ENCODE peak calls at places on chromosomes 4 and X, in eight cellular contexts. L is neural progenitor cell, A is fibroblast of villous mesenchyme, T is GM10248, U is progenitor cell of endocrine pancreas, R is D721Med, W is neural crest cell, X is choroid plexus epithelial cell. G is an unnamed sample.

GRCh38 chr4:110860125-110860524 is 237.2 kb upstream of the PITX2 start:
- DNase-seq in L (no peak), A (no peak), T (no peak), U (no peak), R (no peak), W (no peak), X (no peak), G (no peak)

GRCh38 chrX:109840585-109840984 is 107.5 kb upstream of the ACSL4 start:
- DNase-seq in L (no peak), A (peak), T (no peak), U (no peak), R (no peak), W (no peak), X (peak), G (peak)

GRCh38 chr4:165548702-165549101 is 169.9 kb downstream of the CPE start:
- DNase-seq in L (no peak), A (no peak), T (no peak), U (no peak), R (no peak), W (no peak), X (no peak), G (no peak)

GRCh38 chr4:1136028-1136427 is 22.7 kb upstream of the RNF212 start:
- DNase-seq in L (no peak), A (peak), T (no peak), U (no peak), R (no peak), W (no peak), X (no peak), G (no peak)

GRCh38 chr4:73127839-73128448 is 58.4 kb upstream of the COX18 start:
- DNase-seq in L (peak), A (peak), T (no peak), U (no peak), R (no peak), W (no peak), X (peak), G (peak)

GRCh38 chrX:140983730-140984129 is 18.7 kb upstream of the SPANXB1 start:
- DNase-seq in L (no peak), A (no peak), T (no peak), U (no peak), R (no peak), W (no peak), X (no peak), G (no peak)

GRCh38 chrX:348461-349117 is 30.0 kb upstream of the GTPBP6 start:
- DNase-seq in L (no peak), A (no peak), T (no peak), U (no peak), R (no peak), W (no peak), X (peak), G (no peak)

GRCh38 chrX:150621652-150622051 is 53.2 kb downstream of the MTM1 start:
- DNase-seq in L (no peak), A (no peak), T (no peak), U (no peak), R (no peak), W (no peak), X (no peak), G (no peak)

GRCh38 chrX:154458954-154459829 is 1.1 kb downstream of the PLXNA3 start:
- DNase-seq in L (peak), A (no peak), T (no peak), U (no peak), R (peak), W (no peak), X (no peak), G (peak)

GRCh38 chr4:165433529-165433928 is 54.7 kb downstream of the CPE start:
- DNase-seq in L (no peak), A (peak), T (no peak), U (no peak), R (no peak), W (no peak), X (no peak), G (no peak)

GRCh38 chrX:16196829-16197228 is 29.5 kb downstream of the MAGEB17 start:
- DNase-seq in L (no peak), A (no peak), T (no peak), U (no peak), R (no peak), W (no peak), X (no peak), G (no peak)

GRCh38 chrX:39757971-39758370 is 339.8 kb downstream of the BCOR start:
- DNase-seq in L (peak), A (peak), T (no peak), U (no peak), R (no peak), W (no peak), X (peak), G (no peak)

GRCh38 chr4:102343964-102344519 is 1.2 kb downstream of the SLC39A8 start:
- DNase-seq in L (peak), A (peak), T (no peak), U (no peak), R (no peak), W (no peak), X (no peak), G (peak)

GRCh38 chr4:166432842-166433241 is 559.8 kb downstream of the TLL1 start:
- DNase-seq in L (no peak), A (no peak), T (no peak), U (no peak), R (no peak), W (no peak), X (no peak), G (no peak)

GRCh38 chr4:152535236-152535902 is 523 bp downstream of the FBXW7 start:
- DNase-seq in L (peak), A (no peak), T (no peak), U (peak), R (no peak), W (no peak), X (no peak), G (peak)

GRCh38 chr4:780730-781492 is 45.0 kb downstream of the CPLX1 start:
- DNase-seq in L (peak), A (peak), T (no peak), U (no peak), R (no peak), W (no peak), X (no peak), G (no peak)

GRCh38 chr4:6041794-6042193 is 23.6 kb upstream of the C4orf50 start:
- DNase-seq in L (no peak), A (no peak), T (no peak), U (no peak), R (no peak), W (no peak), X (no peak), G (no peak)

GRCh38 chrX:39946822-39947221 is 150.9 kb downstream of the BCOR start:
- DNase-seq in L (no peak), A (peak), T (no peak), U (no peak), R (no peak), W (no peak), X (peak), G (no peak)

GRCh38 chr4:112978691-112979472 is 70.6 kb upstream of the ANK2 start:
- DNase-seq in L (no peak), A (no peak), T (no peak), U (no peak), R (no peak), W (no peak), X (peak), G (no peak)

DNA sequence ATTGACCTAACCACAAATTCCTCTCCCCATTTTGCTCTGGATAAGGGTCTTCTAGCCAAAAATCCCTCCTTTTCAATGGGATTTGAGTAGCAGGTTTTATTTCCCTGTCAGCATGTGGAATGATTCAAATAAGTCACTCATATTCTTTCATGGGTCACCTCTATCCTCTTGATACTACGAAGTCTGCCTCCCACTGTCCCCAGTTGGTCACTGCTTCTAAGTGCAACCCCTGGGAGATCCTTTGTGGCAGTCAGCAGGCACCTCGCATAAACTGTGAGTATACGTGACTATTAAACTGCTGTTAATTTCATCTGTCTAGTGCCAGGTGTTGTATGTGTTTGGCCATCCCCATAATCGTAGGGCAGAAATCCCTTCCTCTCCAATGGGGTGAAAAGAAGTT is 1667.9 kb upstream of the PCDH7 start:
- DNase-seq in L (peak), A (no peak), T (no peak), U (no peak), R (no peak), W (no peak), X (no peak), G (no peak)
- TF ChIP-seq CTCF in L (no peak), A (no peak), T (no peak), U (no peak), R (no peak), W (no peak), X (no peak), G (no peak)

DNA sequence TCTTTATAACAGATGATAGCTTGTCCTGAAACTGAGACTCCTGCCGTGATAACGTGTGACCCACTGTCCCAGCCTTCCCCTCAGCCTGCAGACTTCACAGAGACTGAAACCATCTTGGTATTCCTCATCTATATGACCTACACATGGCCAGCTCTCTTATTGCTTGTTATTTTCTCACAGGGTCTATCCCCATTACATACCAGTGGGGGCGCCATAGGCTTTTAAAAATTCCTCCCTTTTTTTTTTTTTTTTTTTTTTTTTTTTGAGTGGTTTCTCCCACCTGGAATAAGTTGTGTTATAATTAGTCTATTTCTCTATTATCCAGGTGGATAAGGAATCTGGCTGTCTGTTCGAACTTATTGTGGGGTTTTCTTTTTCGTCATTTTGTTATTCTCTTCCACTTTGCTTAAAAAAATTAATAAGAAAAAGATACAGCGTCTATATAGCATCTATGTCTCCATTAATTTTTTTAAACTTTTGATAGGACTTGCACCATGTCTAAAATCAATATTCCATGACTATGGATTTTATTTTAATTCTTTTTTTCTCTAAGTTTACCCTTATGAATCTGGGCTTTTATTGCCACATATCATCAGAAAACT is 47.2 kb downstream of the GYG2 start:
- DNase-seq in L (peak), A (peak), T (no peak), U (no peak), R (no peak), W (no peak), X (peak), G (no peak)
- TF ChIP-seq CTCF in L (peak), A (peak), T (no peak), U (peak), R (peak), W (peak), X (peak), G (no peak)

GRCh38 chrX:35890699-35891098 is 28.8 kb upstream of the CFAP47 start:
- DNase-seq in L (peak), A (no peak), T (peak), U (no peak), R (no peak), W (no peak), X (peak), G (peak)
- TF ChIP-seq CTCF in L (peak), A (no peak), T (no peak), U (peak), R (peak), W (peak), X (peak), G (no peak)

GRCh38 chr4:161949941-161950725 is 213.7 kb downstream of the FSTL5 start:
- DNase-seq in L (no peak), A (peak), T (no peak), U (no peak), R (no peak), W (no peak), X (peak), G (no peak)

GRCh38 chr4:161948026-161948770 is 215.6 kb downstream of the FSTL5 start:
- DNase-seq in L (no peak), A (no peak), T (no peak), U (no peak), R (no peak), W (no peak), X (no peak), G (no peak)

GRCh38 chr4:161952382-161952781 is 211.4 kb downstream of the FSTL5 start:
- DNase-seq in L (no peak), A (peak), T (no peak), U (no peak), R (no peak), W (no peak), X (peak), G (no peak)
- TF ChIP-seq CTCF in L (no peak), A (no peak), T (no peak), U (no peak), R (peak), W (no peak), X (peak), G (no peak)